ENCODE peak calls at places on chromosomes 1 and 21, in six cellular contexts. One of them, this sample, is unnamed.

GRCh38 chr1:224160171-224160682 is 22.8 kb upstream of the DEGS1 start:
- DNase-seq in adrenal gland: no peak
- DNase-seq in activated CD4-positive, alpha-beta T cell treated with anti-CD3 and anti-CD28 coated beads for 24 hours: no peak
- DNase-seq in HEK293T: no peak
- DNase-seq in CD8-positive, alpha-beta T cell: no peak
- DNase-seq in cardiac muscle cell: no peak
- DNase-seq in this sample: no peak

GRCh38 chr1:59505596-59506028 is 208.7 kb downstream of the FGGY start:
- DNase-seq in adrenal gland: no peak
- DNase-seq in activated CD4-positive, alpha-beta T cell treated with anti-CD3 and anti-CD28 coated beads for 24 hours: no peak
- DNase-seq in cardiac muscle cell: peak; percentile 12
- DNase-seq in HEK293T: no peak
- DNase-seq in CD8-positive, alpha-beta T cell: no peak
- DNase-seq in this sample: no peak

GRCh38 chr1:169363046-169363756 is 4.4 kb downstream of the NME7 start:
- DNase-seq in HEK293T: no peak
- DNase-seq in cardiac muscle cell: peak; percentile 90
- DNase-seq in adrenal gland: no peak
- DNase-seq in activated CD4-positive, alpha-beta T cell treated with anti-CD3 and anti-CD28 coated beads for 24 hours: no peak
- DNase-seq in CD8-positive, alpha-beta T cell: no peak
- DNase-seq in this sample: no peak

GRCh38 chr21:42233067-42233981 is 14.4 kb downstream of the ABCG1 start:
- DNase-seq in activated CD4-positive, alpha-beta T cell treated with anti-CD3 and anti-CD28 coated beads for 24 hours: peak; percentile 60
- DNase-seq in adrenal gland: peak; percentile 85
- DNase-seq in cardiac muscle cell: peak; percentile 81
- DNase-seq in CD8-positive, alpha-beta T cell: peak; percentile 69
- DNase-seq in HEK293T: no peak
- DNase-seq in this sample: peak; percentile 72

GRCh38 chr1:6235302-6235680 is 473 bp downstream of the ICMT start:
- DNase-seq in adrenal gland: no peak
- DNase-seq in activated CD4-positive, alpha-beta T cell treated with anti-CD3 and anti-CD28 coated beads for 24 hours: no peak
- DNase-seq in CD8-positive, alpha-beta T cell: no peak
- DNase-seq in HEK293T: no peak
- DNase-seq in cardiac muscle cell: no peak
- DNase-seq in this sample: no peak

GRCh38 chr1:70319750-70320149 is 34.8 kb downstream of the ANKRD13C start:
- DNase-seq in adrenal gland: no peak
- DNase-seq in HEK293T: no peak
- DNase-seq in CD8-positive, alpha-beta T cell: no peak
- DNase-seq in activated CD4-positive, alpha-beta T cell treated with anti-CD3 and anti-CD28 coated beads for 24 hours: no peak
- DNase-seq in cardiac muscle cell: peak; percentile 3
- DNase-seq in this sample: no peak

GRCh38 chr1:14487671-14488070 is 110.8 kb upstream of the KAZN start:
- DNase-seq in cardiac muscle cell: peak; percentile 18
- DNase-seq in HEK293T: no peak
- DNase-seq in CD8-positive, alpha-beta T cell: no peak
- DNase-seq in adrenal gland: no peak
- DNase-seq in activated CD4-positive, alpha-beta T cell treated with anti-CD3 and anti-CD28 coated beads for 24 hours: no peak
- DNase-seq in this sample: no peak

GRCh38 chr1:208291923-208292711 is 47.9 kb upstream of the PLXNA2 start:
- DNase-seq in adrenal gland: no peak
- DNase-seq in activated CD4-positive, alpha-beta T cell treated with anti-CD3 and anti-CD28 coated beads for 24 hours: no peak
- DNase-seq in CD8-positive, alpha-beta T cell: no peak
- DNase-seq in cardiac muscle cell: peak; percentile 4
- DNase-seq in HEK293T: no peak
- DNase-seq in this sample: no peak

GRCh38 chr1:193114485-193115095 is 7.2 kb upstream of the CDC73 start:
- DNase-seq in adrenal gland: no peak
- DNase-seq in activated CD4-positive, alpha-beta T cell treated with anti-CD3 and anti-CD28 coated beads for 24 hours: no peak
- DNase-seq in HEK293T: no peak
- DNase-seq in CD8-positive, alpha-beta T cell: no peak
- DNase-seq in cardiac muscle cell: no peak
- DNase-seq in this sample: no peak

GRCh38 chr1:18354657-18355056 is 126.1 kb upstream of the KLHDC7A start:
- DNase-seq in HEK293T: no peak
- DNase-seq in activated CD4-positive, alpha-beta T cell treated with anti-CD3 and anti-CD28 coated beads for 24 hours: no peak
- DNase-seq in CD8-positive, alpha-beta T cell: no peak
- DNase-seq in cardiac muscle cell: no peak
- DNase-seq in adrenal gland: no peak
- DNase-seq in this sample: no peak

GRCh38 chr1:171727778-171728177 is 14.1 kb downstream of the VAMP4 start:
- DNase-seq in adrenal gland: no peak
- DNase-seq in HEK293T: no peak
- DNase-seq in CD8-positive, alpha-beta T cell: no peak
- DNase-seq in cardiac muscle cell: no peak
- DNase-seq in activated CD4-positive, alpha-beta T cell treated with anti-CD3 and anti-CD28 coated beads for 24 hours: no peak
- DNase-seq in this sample: no peak

GRCh38 chr1:160862151-160863061 is at the start of gene CD244:
- DNase-seq in CD8-positive, alpha-beta T cell: peak; percentile 33
- DNase-seq in adrenal gland: no peak
- DNase-seq in HEK293T: no peak
- DNase-seq in cardiac muscle cell: peak; percentile 73
- DNase-seq in activated CD4-positive, alpha-beta T cell treated with anti-CD3 and anti-CD28 coated beads for 24 hours: peak; percentile 34
- DNase-seq in this sample: no peak

GRCh38 chr1:93810316-93810715 is 68.7 kb downstream of the DNTTIP2 start:
- DNase-seq in cardiac muscle cell: no peak
- DNase-seq in CD8-positive, alpha-beta T cell: no peak
- DNase-seq in HEK293T: no peak
- DNase-seq in activated CD4-positive, alpha-beta T cell treated with anti-CD3 and anti-CD28 coated beads for 24 hours: no peak
- DNase-seq in adrenal gland: no peak
- DNase-seq in this sample: no peak

GRCh38 chr1:172774561-172774960 is 115.7 kb downstream of the FASLG start:
- DNase-seq in CD8-positive, alpha-beta T cell: no peak
- DNase-seq in adrenal gland: no peak
- DNase-seq in cardiac muscle cell: no peak
- DNase-seq in HEK293T: no peak
- DNase-seq in activated CD4-positive, alpha-beta T cell treated with anti-CD3 and anti-CD28 coated beads for 24 hours: no peak
- DNase-seq in this sample: no peak

GRCh38 chr1:215957692-215958091 is 390.6 kb downstream of the KCTD3 start:
- DNase-seq in cardiac muscle cell: peak; percentile 57
- DNase-seq in HEK293T: peak; percentile 20
- DNase-seq in activated CD4-positive, alpha-beta T cell treated with anti-CD3 and anti-CD28 coated beads for 24 hours: no peak
- DNase-seq in adrenal gland: no peak
- DNase-seq in CD8-positive, alpha-beta T cell: no peak
- DNase-seq in this sample: no peak

GRCh38 chr1:39539252-39539790 is 37.3 kb downstream of the PABPC4 start:
- DNase-seq in CD8-positive, alpha-beta T cell: no peak
- DNase-seq in cardiac muscle cell: peak; percentile 84
- DNase-seq in activated CD4-positive, alpha-beta T cell treated with anti-CD3 and anti-CD28 coated beads for 24 hours: peak; percentile 16
- DNase-seq in adrenal gland: peak; percentile 82
- DNase-seq in HEK293T: peak; percentile 85
- DNase-seq in this sample: peak; percentile 75

This sample was measured in uterus.